ENCODE peak calls at places on chromosome 17, in nine cellular contexts. One of them, this sample, is unnamed.

GRCh38 chr17:34782271-34782670 is 179.0 kb downstream of the CCT6B start:
- DNase-seq in GM23338: no peak
- DNase-seq in CD4-positive, alpha-beta T cell: no peak
- DNase-seq in heart left ventricle: no peak
- DNase-seq in esophagus muscularis mucosa: no peak
- DNase-seq in lung: no peak
- DNase-seq in mucosa of descending colon: no peak
- DNase-seq in sigmoid colon: no peak
- DNase-seq in nephron progenitor cell: no peak
- DNase-seq in this sample: no peak

GRCh38 chr17:2690165-2691068 is 21.1 kb downstream of the CLUH start:
- DNase-seq in GM23338: no peak
- DNase-seq in CD4-positive, alpha-beta T cell: no peak
- DNase-seq in heart left ventricle: no peak
- DNase-seq in esophagus muscularis mucosa: no peak
- DNase-seq in lung: peak
- DNase-seq in mucosa of descending colon: no peak
- DNase-seq in sigmoid colon: peak
- DNase-seq in nephron progenitor cell: no peak
- DNase-seq in this sample: peak

GRCh38 chr17:48037036-48037881 is at the start of gene COPZ2:
- DNase-seq in GM23338: peak
- DNase-seq in CD4-positive, alpha-beta T cell: peak
- DNase-seq in heart left ventricle: peak
- DNase-seq in esophagus muscularis mucosa: no peak
- DNase-seq in lung: peak
- DNase-seq in mucosa of descending colon: peak
- DNase-seq in sigmoid colon: peak
- DNase-seq in nephron progenitor cell: peak
- DNase-seq in this sample: no peak

GRCh38 chr17:79388556-79389295 is 222.1 kb downstream of the RBFOX3 start:
- DNase-seq in GM23338: peak
- DNase-seq in CD4-positive, alpha-beta T cell: no peak
- DNase-seq in heart left ventricle: peak
- DNase-seq in esophagus muscularis mucosa: no peak
- DNase-seq in lung: peak
- DNase-seq in mucosa of descending colon: no peak
- DNase-seq in sigmoid colon: no peak
- DNase-seq in nephron progenitor cell: peak
- DNase-seq in this sample: no peak

GRCh38 chr17:50111687-50112655 is 16.8 kb downstream of the PDK2 start:
- DNase-seq in GM23338: no peak
- DNase-seq in CD4-positive, alpha-beta T cell: no peak
- DNase-seq in heart left ventricle: peak
- DNase-seq in esophagus muscularis mucosa: no peak
- DNase-seq in lung: no peak
- DNase-seq in mucosa of descending colon: no peak
- DNase-seq in sigmoid colon: no peak
- DNase-seq in nephron progenitor cell: peak
- DNase-seq in this sample: no peak

GRCh38 chr17:48503747-48504146 is 27.1 kb downstream of the HOXB1 start:
- DNase-seq in GM23338: no peak
- DNase-seq in CD4-positive, alpha-beta T cell: no peak
- DNase-seq in heart left ventricle: no peak
- DNase-seq in esophagus muscularis mucosa: no peak
- DNase-seq in lung: no peak
- DNase-seq in mucosa of descending colon: no peak
- DNase-seq in sigmoid colon: no peak
- DNase-seq in nephron progenitor cell: no peak
- DNase-seq in this sample: no peak

GRCh38 chr17:6085812-6086211 is 15.6 kb downstream of the WSCD1 start:
- DNase-seq in GM23338: no peak
- DNase-seq in CD4-positive, alpha-beta T cell: no peak
- DNase-seq in heart left ventricle: no peak
- DNase-seq in esophagus muscularis mucosa: no peak
- DNase-seq in lung: no peak
- DNase-seq in mucosa of descending colon: peak
- DNase-seq in sigmoid colon: no peak
- DNase-seq in nephron progenitor cell: no peak
- DNase-seq in this sample: no peak

GRCh38 chr17:21513012-21513570 is 136.9 kb downstream of the KCNJ12 start:
- DNase-seq in GM23338: peak
- DNase-seq in CD4-positive, alpha-beta T cell: peak
- DNase-seq in heart left ventricle: peak
- DNase-seq in esophagus muscularis mucosa: peak
- DNase-seq in lung: peak
- DNase-seq in mucosa of descending colon: peak
- DNase-seq in sigmoid colon: peak
- DNase-seq in nephron progenitor cell: peak
- DNase-seq in this sample: no peak

GRCh38 chr17:15890279-15890892 is 54.5 kb upstream of the ADORA2B start:
- DNase-seq in GM23338: no peak
- DNase-seq in CD4-positive, alpha-beta T cell: no peak
- DNase-seq in heart left ventricle: no peak
- DNase-seq in esophagus muscularis mucosa: no peak
- DNase-seq in lung: no peak
- DNase-seq in mucosa of descending colon: no peak
- DNase-seq in sigmoid colon: no peak
- DNase-seq in nephron progenitor cell: no peak
- DNase-seq in this sample: no peak

GRCh38 chr17:66187718-66188117 is 4.2 kb downstream of the CEP112 start:
- DNase-seq in GM23338: no peak
- DNase-seq in CD4-positive, alpha-beta T cell: no peak
- DNase-seq in heart left ventricle: no peak
- DNase-seq in esophagus muscularis mucosa: no peak
- DNase-seq in lung: no peak
- DNase-seq in mucosa of descending colon: no peak
- DNase-seq in sigmoid colon: no peak
- DNase-seq in nephron progenitor cell: no peak
- DNase-seq in this sample: no peak

DNA sequence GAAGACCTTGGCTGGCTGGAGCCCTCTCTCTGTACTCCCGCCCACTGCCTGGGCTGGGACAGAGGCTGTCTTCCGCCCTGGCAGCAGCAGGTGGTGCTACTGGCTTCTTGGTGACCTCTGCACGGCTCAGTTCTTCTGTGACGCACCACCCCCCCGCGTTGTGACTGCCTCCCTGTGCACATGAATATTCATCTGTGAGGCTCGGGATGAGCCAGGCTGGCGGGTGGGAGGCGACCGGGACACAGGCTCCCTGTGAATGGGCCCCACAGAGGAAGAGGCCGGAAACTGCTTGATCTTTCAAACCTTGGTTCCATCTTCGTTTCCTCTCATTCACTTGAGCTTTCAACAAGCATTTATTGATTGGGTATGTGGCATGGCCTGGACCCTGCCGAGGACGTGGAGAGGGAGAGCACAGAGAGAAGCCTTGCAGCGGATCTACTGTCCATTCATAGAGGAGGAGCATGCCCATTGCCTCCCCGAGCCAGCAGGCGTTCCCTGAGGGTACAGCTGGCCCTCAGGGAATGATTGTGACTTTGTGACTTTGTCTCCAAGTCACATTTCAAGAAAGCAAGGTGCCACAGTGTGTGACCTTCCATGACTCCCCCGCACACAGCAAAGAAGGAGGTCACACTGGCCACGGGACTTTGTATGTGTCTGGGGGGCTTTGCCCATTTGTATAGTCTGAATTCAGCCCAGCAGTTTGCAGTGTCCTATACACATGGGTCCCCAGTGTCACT is 45.0 kb downstream of the B9D1 start:
- DNase-seq in GM23338: peak
- DNase-seq in CD4-positive, alpha-beta T cell: no peak
- DNase-seq in heart left ventricle: peak
- DNase-seq in esophagus muscularis mucosa: no peak
- DNase-seq in lung: no peak
- DNase-seq in mucosa of descending colon: peak
- DNase-seq in sigmoid colon: peak
- DNase-seq in nephron progenitor cell: peak
- DNase-seq in this sample: no peak
- TF ChIP-seq CTCF in GM23338: peak
- TF ChIP-seq CTCF in CD4-positive, alpha-beta T cell: no peak
- TF ChIP-seq CTCF in heart left ventricle: peak
- TF ChIP-seq CTCF in esophagus muscularis mucosa: peak
- TF ChIP-seq CTCF in lung: peak
- TF ChIP-seq CTCF in mucosa of descending colon: peak
- TF ChIP-seq CTCF in sigmoid colon: no peak
- TF ChIP-seq CTCF in nephron progenitor cell: peak
- TF ChIP-seq CTCF in this sample: peak

GRCh38 chr17:69528035-69528434 is 113.5 kb downstream of the MAP2K6 start:
- DNase-seq in GM23338: no peak
- DNase-seq in CD4-positive, alpha-beta T cell: no peak
- DNase-seq in heart left ventricle: no peak
- DNase-seq in esophagus muscularis mucosa: no peak
- DNase-seq in lung: no peak
- DNase-seq in mucosa of descending colon: no peak
- DNase-seq in sigmoid colon: no peak
- DNase-seq in nephron progenitor cell: no peak
- DNase-seq in this sample: no peak

GRCh38 chr17:69525920-69526841 is 111.7 kb downstream of the MAP2K6 start:
- DNase-seq in GM23338: peak
- DNase-seq in CD4-positive, alpha-beta T cell: no peak
- DNase-seq in heart left ventricle: peak
- DNase-seq in esophagus muscularis mucosa: no peak
- DNase-seq in lung: no peak
- DNase-seq in mucosa of descending colon: no peak
- DNase-seq in sigmoid colon: peak
- DNase-seq in nephron progenitor cell: peak
- DNase-seq in this sample: no peak

GRCh38 chr17:69523252-69523861 is 108.9 kb downstream of the MAP2K6 start:
- DNase-seq in GM23338: peak
- DNase-seq in CD4-positive, alpha-beta T cell: no peak
- DNase-seq in heart left ventricle: no peak
- DNase-seq in esophagus muscularis mucosa: no peak
- DNase-seq in lung: no peak
- DNase-seq in mucosa of descending colon: no peak
- DNase-seq in sigmoid colon: no peak
- DNase-seq in nephron progenitor cell: peak
- DNase-seq in this sample: no peak

GRCh38 chr17:69518951-69519350 is 104.5 kb downstream of the MAP2K6 start:
- DNase-seq in GM23338: no peak
- DNase-seq in CD4-positive, alpha-beta T cell: no peak
- DNase-seq in heart left ventricle: no peak
- DNase-seq in esophagus muscularis mucosa: no peak
- DNase-seq in lung: no peak
- DNase-seq in mucosa of descending colon: no peak
- DNase-seq in sigmoid colon: no peak
- DNase-seq in nephron progenitor cell: no peak
- DNase-seq in this sample: no peak

DNA sequence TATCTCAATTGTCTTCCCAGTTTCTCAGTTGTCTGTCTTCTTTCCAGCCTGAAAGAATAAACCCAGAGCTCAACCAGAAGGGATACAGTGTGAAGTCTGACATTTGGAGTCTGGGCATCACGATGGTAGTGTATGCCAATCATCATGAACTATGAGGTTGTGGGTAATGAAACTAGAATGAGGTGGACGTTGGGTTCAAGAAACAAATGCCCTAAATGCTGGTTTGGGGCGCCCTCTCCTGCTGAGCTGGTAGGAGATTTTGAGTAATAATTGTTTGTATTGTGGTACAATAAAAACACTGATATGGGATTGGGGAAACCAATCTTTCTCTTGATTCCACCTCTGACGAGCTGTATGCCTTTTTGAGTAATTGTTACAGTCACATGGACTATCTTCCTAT is 110.4 kb downstream of the MAP2K6 start:
- DNase-seq in GM23338: no peak
- DNase-seq in CD4-positive, alpha-beta T cell: no peak
- DNase-seq in heart left ventricle: no peak
- DNase-seq in esophagus muscularis mucosa: no peak
- DNase-seq in lung: no peak
- DNase-seq in mucosa of descending colon: no peak
- DNase-seq in sigmoid colon: no peak
- DNase-seq in nephron progenitor cell: no peak
- DNase-seq in this sample: no peak
- TF ChIP-seq CTCF in GM23338: peak
- TF ChIP-seq CTCF in CD4-positive, alpha-beta T cell: no peak
- TF ChIP-seq CTCF in heart left ventricle: no peak
- TF ChIP-seq CTCF in esophagus muscularis mucosa: no peak
- TF ChIP-seq CTCF in lung: no peak
- TF ChIP-seq CTCF in mucosa of descending colon: no peak
- TF ChIP-seq CTCF in sigmoid colon: no peak
- TF ChIP-seq CTCF in nephron progenitor cell: no peak
- TF ChIP-seq CTCF in this sample: peak

DNA sequence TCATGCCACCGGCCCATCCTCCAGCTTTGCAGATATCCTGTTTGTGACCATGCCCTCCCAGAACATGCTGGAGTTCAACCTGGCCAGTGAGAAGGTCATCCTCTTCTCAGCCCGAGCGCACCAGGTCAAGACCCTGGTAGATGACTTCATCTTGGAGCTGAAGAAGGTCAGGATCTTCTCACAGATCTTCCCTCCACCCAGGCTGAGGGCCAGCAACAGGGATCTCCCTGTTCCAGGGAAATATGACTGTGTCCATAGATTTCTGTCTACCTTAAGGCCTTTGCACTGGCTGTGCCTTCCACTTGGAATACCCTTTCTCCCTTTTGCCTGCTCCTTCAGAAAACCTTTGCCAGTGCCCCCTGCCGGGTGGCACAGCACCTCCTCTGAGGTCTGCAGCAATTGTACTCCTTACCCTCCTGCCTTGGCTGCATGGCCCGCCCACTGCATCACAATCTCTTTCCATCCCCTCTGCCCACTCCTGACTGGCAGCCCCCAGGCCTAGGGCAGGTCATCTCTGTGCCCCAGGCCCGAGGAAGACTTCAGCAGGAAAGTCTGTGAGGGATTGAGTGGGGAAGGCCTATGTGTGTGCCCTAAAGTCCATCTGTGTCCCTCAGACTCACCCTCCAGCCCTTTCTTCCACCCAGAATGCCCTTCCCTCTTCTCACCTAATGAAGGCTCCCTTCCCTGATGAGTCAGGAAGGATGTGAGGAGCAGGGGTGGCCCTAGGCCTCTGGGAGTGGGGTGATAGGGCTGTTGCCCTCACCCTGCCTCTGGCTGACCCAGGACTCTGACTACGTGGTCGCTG is 27.3 kb upstream of the ALKBH5 start:
- DNase-seq in GM23338: no peak
- DNase-seq in CD4-positive, alpha-beta T cell: no peak
- DNase-seq in heart left ventricle: no peak
- DNase-seq in esophagus muscularis mucosa: no peak
- DNase-seq in lung: no peak
- DNase-seq in mucosa of descending colon: no peak
- DNase-seq in sigmoid colon: no peak
- DNase-seq in nephron progenitor cell: no peak
- DNase-seq in this sample: no peak
- TF ChIP-seq CTCF in GM23338: no peak
- TF ChIP-seq CTCF in CD4-positive, alpha-beta T cell: no peak
- TF ChIP-seq CTCF in heart left ventricle: no peak
- TF ChIP-seq CTCF in esophagus muscularis mucosa: no peak
- TF ChIP-seq CTCF in lung: no peak
- TF ChIP-seq CTCF in mucosa of descending colon: no peak
- TF ChIP-seq CTCF in sigmoid colon: no peak
- TF ChIP-seq CTCF in nephron progenitor cell: no peak
- TF ChIP-seq CTCF in this sample: no peak

DNA sequence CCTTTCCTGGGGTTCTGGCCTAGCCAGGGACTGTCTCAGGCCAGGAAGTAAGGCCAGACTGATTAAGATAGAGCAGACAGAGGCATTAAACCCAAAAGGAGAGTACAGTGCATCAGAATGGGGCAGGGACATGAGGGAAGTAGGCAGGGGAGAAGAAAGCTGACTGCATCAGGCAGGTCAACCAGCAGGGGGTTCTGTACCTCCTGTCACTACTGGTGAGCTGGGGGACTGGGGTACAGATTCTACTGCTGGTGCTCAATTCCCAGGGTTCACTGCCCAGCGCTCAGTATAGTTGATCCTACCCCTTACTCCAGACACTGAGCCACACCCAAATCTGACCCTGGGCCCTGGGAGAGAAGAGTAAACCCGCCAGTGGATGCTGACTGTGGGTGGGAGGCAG is 12.9 kb upstream of the MTMR4 start:
- DNase-seq in GM23338: peak
- DNase-seq in CD4-positive, alpha-beta T cell: no peak
- DNase-seq in heart left ventricle: no peak
- DNase-seq in esophagus muscularis mucosa: no peak
- DNase-seq in lung: no peak
- DNase-seq in mucosa of descending colon: no peak
- DNase-seq in sigmoid colon: no peak
- DNase-seq in nephron progenitor cell: no peak
- DNase-seq in this sample: no peak
- TF ChIP-seq CTCF in GM23338: peak
- TF ChIP-seq CTCF in CD4-positive, alpha-beta T cell: no peak
- TF ChIP-seq CTCF in heart left ventricle: peak
- TF ChIP-seq CTCF in esophagus muscularis mucosa: no peak
- TF ChIP-seq CTCF in lung: no peak
- TF ChIP-seq CTCF in mucosa of descending colon: no peak
- TF ChIP-seq CTCF in sigmoid colon: no peak
- TF ChIP-seq CTCF in nephron progenitor cell: no peak
- TF ChIP-seq CTCF in this sample: peak